ENCODE peak calls at places on chromosomes 11 and 22, in nine cellular contexts. One of them, this sample, is unnamed.

GRCh38 chr11:43358308-43358669 is 431 bp upstream of the TTC17 start:
- DNase-seq in frontal cortex: no peak
- DNase-seq in neural crest cell: no peak
- DNase-seq in SHP77 treated with DMSO at 0.1 percent for 48 hours: no peak
- DNase-seq in stimulated activated CD4-positive, alpha-beta T cell treated with anti-CD3 and anti-CD28 coated beads, Interleukin-2, amount 100 ng/mL, for 48 hours: no peak
- DNase-seq in GM23248: peak
- DNase-seq in activated naive CD4-positive, alpha-beta T cell treated with anti-CD3 and anti-CD28 coated beads, Interleukin-2, amount 50 U/mL, for 16 hours: no peak
- DNase-seq in ascending aorta: no peak
- DNase-seq in central memory CD4-positive, alpha-beta T cell: no peak
- DNase-seq in this sample: no peak

GRCh38 chr11:86722041-86722440 is 49.6 kb upstream of the ME3 start:
- DNase-seq in frontal cortex: no peak
- DNase-seq in neural crest cell: no peak
- DNase-seq in SHP77 treated with DMSO at 0.1 percent for 48 hours: no peak
- DNase-seq in stimulated activated CD4-positive, alpha-beta T cell treated with anti-CD3 and anti-CD28 coated beads, Interleukin-2, amount 100 ng/mL, for 48 hours: no peak
- DNase-seq in GM23248: peak
- DNase-seq in activated naive CD4-positive, alpha-beta T cell treated with anti-CD3 and anti-CD28 coated beads, Interleukin-2, amount 50 U/mL, for 16 hours: no peak
- DNase-seq in ascending aorta: no peak
- DNase-seq in central memory CD4-positive, alpha-beta T cell: no peak
- DNase-seq in this sample: no peak

GRCh38 chr11:110077866-110078325 is 15.3 kb upstream of the ZC3H12C start:
- DNase-seq in frontal cortex: no peak
- DNase-seq in neural crest cell: no peak
- DNase-seq in SHP77 treated with DMSO at 0.1 percent for 48 hours: no peak
- DNase-seq in stimulated activated CD4-positive, alpha-beta T cell treated with anti-CD3 and anti-CD28 coated beads, Interleukin-2, amount 100 ng/mL, for 48 hours: peak
- DNase-seq in GM23248: peak
- DNase-seq in activated naive CD4-positive, alpha-beta T cell treated with anti-CD3 and anti-CD28 coated beads, Interleukin-2, amount 50 U/mL, for 16 hours: no peak
- DNase-seq in ascending aorta: no peak
- DNase-seq in central memory CD4-positive, alpha-beta T cell: no peak
- DNase-seq in this sample: no peak

GRCh38 chr11:26044389-26044788 is 287.5 kb upstream of the ANO3 start:
- DNase-seq in frontal cortex: no peak
- DNase-seq in neural crest cell: no peak
- DNase-seq in SHP77 treated with DMSO at 0.1 percent for 48 hours: no peak
- DNase-seq in stimulated activated CD4-positive, alpha-beta T cell treated with anti-CD3 and anti-CD28 coated beads, Interleukin-2, amount 100 ng/mL, for 48 hours: no peak
- DNase-seq in GM23248: no peak
- DNase-seq in activated naive CD4-positive, alpha-beta T cell treated with anti-CD3 and anti-CD28 coated beads, Interleukin-2, amount 50 U/mL, for 16 hours: no peak
- DNase-seq in ascending aorta: no peak
- DNase-seq in central memory CD4-positive, alpha-beta T cell: no peak
- DNase-seq in this sample: no peak

GRCh38 chr11:75757651-75758050 is 10.9 kb upstream of the DGAT2 start:
- DNase-seq in frontal cortex: no peak
- DNase-seq in neural crest cell: no peak
- DNase-seq in SHP77 treated with DMSO at 0.1 percent for 48 hours: no peak
- DNase-seq in stimulated activated CD4-positive, alpha-beta T cell treated with anti-CD3 and anti-CD28 coated beads, Interleukin-2, amount 100 ng/mL, for 48 hours: no peak
- DNase-seq in GM23248: no peak
- DNase-seq in activated naive CD4-positive, alpha-beta T cell treated with anti-CD3 and anti-CD28 coated beads, Interleukin-2, amount 50 U/mL, for 16 hours: no peak
- DNase-seq in ascending aorta: no peak
- DNase-seq in central memory CD4-positive, alpha-beta T cell: no peak
- DNase-seq in this sample: no peak

GRCh38 chr11:95459268-95460040 is 228.5 kb upstream of the SESN3 start:
- DNase-seq in frontal cortex: no peak
- DNase-seq in neural crest cell: no peak
- DNase-seq in SHP77 treated with DMSO at 0.1 percent for 48 hours: no peak
- DNase-seq in stimulated activated CD4-positive, alpha-beta T cell treated with anti-CD3 and anti-CD28 coated beads, Interleukin-2, amount 100 ng/mL, for 48 hours: no peak
- DNase-seq in GM23248: peak
- DNase-seq in activated naive CD4-positive, alpha-beta T cell treated with anti-CD3 and anti-CD28 coated beads, Interleukin-2, amount 50 U/mL, for 16 hours: no peak
- DNase-seq in ascending aorta: no peak
- DNase-seq in central memory CD4-positive, alpha-beta T cell: no peak
- DNase-seq in this sample: no peak

GRCh38 chr11:117704416-117705150 is 92.4 kb downstream of the DSCAML1 start:
- DNase-seq in frontal cortex: no peak
- DNase-seq in neural crest cell: no peak
- DNase-seq in SHP77 treated with DMSO at 0.1 percent for 48 hours: peak
- DNase-seq in stimulated activated CD4-positive, alpha-beta T cell treated with anti-CD3 and anti-CD28 coated beads, Interleukin-2, amount 100 ng/mL, for 48 hours: no peak
- DNase-seq in GM23248: no peak
- DNase-seq in activated naive CD4-positive, alpha-beta T cell treated with anti-CD3 and anti-CD28 coated beads, Interleukin-2, amount 50 U/mL, for 16 hours: no peak
- DNase-seq in ascending aorta: no peak
- DNase-seq in central memory CD4-positive, alpha-beta T cell: no peak
- DNase-seq in this sample: no peak

GRCh38 chr11:65559951-65560537 is 1.9 kb upstream of the LTBP3 start:
- DNase-seq in frontal cortex: no peak
- DNase-seq in neural crest cell: no peak
- DNase-seq in SHP77 treated with DMSO at 0.1 percent for 48 hours: peak
- DNase-seq in stimulated activated CD4-positive, alpha-beta T cell treated with anti-CD3 and anti-CD28 coated beads, Interleukin-2, amount 100 ng/mL, for 48 hours: no peak
- DNase-seq in GM23248: peak
- DNase-seq in activated naive CD4-positive, alpha-beta T cell treated with anti-CD3 and anti-CD28 coated beads, Interleukin-2, amount 50 U/mL, for 16 hours: no peak
- DNase-seq in ascending aorta: no peak
- DNase-seq in central memory CD4-positive, alpha-beta T cell: no peak
- DNase-seq in this sample: no peak

GRCh38 chr11:17978553-17979287 is 34.1 kb downstream of the SERGEF start:
- DNase-seq in frontal cortex: peak
- DNase-seq in neural crest cell: peak
- DNase-seq in SHP77 treated with DMSO at 0.1 percent for 48 hours: peak
- DNase-seq in stimulated activated CD4-positive, alpha-beta T cell treated with anti-CD3 and anti-CD28 coated beads, Interleukin-2, amount 100 ng/mL, for 48 hours: peak
- DNase-seq in GM23248: peak
- DNase-seq in activated naive CD4-positive, alpha-beta T cell treated with anti-CD3 and anti-CD28 coated beads, Interleukin-2, amount 50 U/mL, for 16 hours: peak
- DNase-seq in ascending aorta: no peak
- DNase-seq in central memory CD4-positive, alpha-beta T cell: no peak
- DNase-seq in this sample: no peak

GRCh38 chr22:44549701-44550100 is 51.7 kb upstream of the RTL6 start:
- DNase-seq in frontal cortex: no peak
- DNase-seq in neural crest cell: no peak
- DNase-seq in SHP77 treated with DMSO at 0.1 percent for 48 hours: no peak
- DNase-seq in stimulated activated CD4-positive, alpha-beta T cell treated with anti-CD3 and anti-CD28 coated beads, Interleukin-2, amount 100 ng/mL, for 48 hours: no peak
- DNase-seq in GM23248: no peak
- DNase-seq in activated naive CD4-positive, alpha-beta T cell treated with anti-CD3 and anti-CD28 coated beads, Interleukin-2, amount 50 U/mL, for 16 hours: no peak
- DNase-seq in ascending aorta: no peak
- DNase-seq in central memory CD4-positive, alpha-beta T cell: no peak
- DNase-seq in this sample: no peak

GRCh38 chr11:704799-705645 is 1.0 kb upstream of the EPS8L2 start:
- DNase-seq in frontal cortex: no peak
- DNase-seq in neural crest cell: no peak
- DNase-seq in SHP77 treated with DMSO at 0.1 percent for 48 hours: no peak
- DNase-seq in stimulated activated CD4-positive, alpha-beta T cell treated with anti-CD3 and anti-CD28 coated beads, Interleukin-2, amount 100 ng/mL, for 48 hours: no peak
- DNase-seq in GM23248: no peak
- DNase-seq in activated naive CD4-positive, alpha-beta T cell treated with anti-CD3 and anti-CD28 coated beads, Interleukin-2, amount 50 U/mL, for 16 hours: no peak
- DNase-seq in ascending aorta: no peak
- DNase-seq in central memory CD4-positive, alpha-beta T cell: no peak
- DNase-seq in this sample: no peak

GRCh38 chr11:14905104-14906033 is 13.3 kb upstream of the CYP2R1 start:
- DNase-seq in frontal cortex: peak
- DNase-seq in neural crest cell: no peak
- DNase-seq in SHP77 treated with DMSO at 0.1 percent for 48 hours: peak
- DNase-seq in stimulated activated CD4-positive, alpha-beta T cell treated with anti-CD3 and anti-CD28 coated beads, Interleukin-2, amount 100 ng/mL, for 48 hours: peak
- DNase-seq in GM23248: peak
- DNase-seq in activated naive CD4-positive, alpha-beta T cell treated with anti-CD3 and anti-CD28 coated beads, Interleukin-2, amount 50 U/mL, for 16 hours: peak
- DNase-seq in ascending aorta: no peak
- DNase-seq in central memory CD4-positive, alpha-beta T cell: peak
- DNase-seq in this sample: peak

GRCh38 chr11:113289341-113290187 is 24.8 kb upstream of the TTC12 start:
- DNase-seq in frontal cortex: peak
- DNase-seq in neural crest cell: peak
- DNase-seq in SHP77 treated with DMSO at 0.1 percent for 48 hours: peak
- DNase-seq in stimulated activated CD4-positive, alpha-beta T cell treated with anti-CD3 and anti-CD28 coated beads, Interleukin-2, amount 100 ng/mL, for 48 hours: peak
- DNase-seq in GM23248: peak
- DNase-seq in activated naive CD4-positive, alpha-beta T cell treated with anti-CD3 and anti-CD28 coated beads, Interleukin-2, amount 50 U/mL, for 16 hours: peak
- DNase-seq in ascending aorta: no peak
- DNase-seq in central memory CD4-positive, alpha-beta T cell: peak
- DNase-seq in this sample: peak

GRCh38 chr11:6219359-6219758 is 14.0 kb downstream of the C11orf42 start:
- DNase-seq in frontal cortex: peak
- DNase-seq in neural crest cell: no peak
- DNase-seq in SHP77 treated with DMSO at 0.1 percent for 48 hours: no peak
- DNase-seq in stimulated activated CD4-positive, alpha-beta T cell treated with anti-CD3 and anti-CD28 coated beads, Interleukin-2, amount 100 ng/mL, for 48 hours: no peak
- DNase-seq in GM23248: peak
- DNase-seq in activated naive CD4-positive, alpha-beta T cell treated with anti-CD3 and anti-CD28 coated beads, Interleukin-2, amount 50 U/mL, for 16 hours: no peak
- DNase-seq in ascending aorta: no peak
- DNase-seq in central memory CD4-positive, alpha-beta T cell: no peak
- DNase-seq in this sample: no peak

GRCh38 chr11:76972051-76972450 is 62.1 kb upstream of the B3GNT6 start:
- DNase-seq in frontal cortex: no peak
- DNase-seq in neural crest cell: no peak
- DNase-seq in SHP77 treated with DMSO at 0.1 percent for 48 hours: no peak
- DNase-seq in stimulated activated CD4-positive, alpha-beta T cell treated with anti-CD3 and anti-CD28 coated beads, Interleukin-2, amount 100 ng/mL, for 48 hours: no peak
- DNase-seq in GM23248: no peak
- DNase-seq in activated naive CD4-positive, alpha-beta T cell treated with anti-CD3 and anti-CD28 coated beads, Interleukin-2, amount 50 U/mL, for 16 hours: no peak
- DNase-seq in ascending aorta: no peak
- DNase-seq in central memory CD4-positive, alpha-beta T cell: no peak
- DNase-seq in this sample: no peak

GRCh38 chr22:38840129-38840528 is 3.7 kb downstream of the NPTXR start:
- DNase-seq in frontal cortex: no peak
- DNase-seq in neural crest cell: no peak
- DNase-seq in SHP77 treated with DMSO at 0.1 percent for 48 hours: no peak
- DNase-seq in stimulated activated CD4-positive, alpha-beta T cell treated with anti-CD3 and anti-CD28 coated beads, Interleukin-2, amount 100 ng/mL, for 48 hours: no peak
- DNase-seq in GM23248: no peak
- DNase-seq in activated naive CD4-positive, alpha-beta T cell treated with anti-CD3 and anti-CD28 coated beads, Interleukin-2, amount 50 U/mL, for 16 hours: no peak
- DNase-seq in ascending aorta: no peak
- DNase-seq in central memory CD4-positive, alpha-beta T cell: no peak
- DNase-seq in this sample: no peak

GRCh38 chr11:79336740-79337517 is 103.9 kb downstream of the TENM4 start:
- DNase-seq in frontal cortex: no peak
- DNase-seq in neural crest cell: no peak
- DNase-seq in SHP77 treated with DMSO at 0.1 percent for 48 hours: no peak
- DNase-seq in stimulated activated CD4-positive, alpha-beta T cell treated with anti-CD3 and anti-CD28 coated beads, Interleukin-2, amount 100 ng/mL, for 48 hours: no peak
- DNase-seq in GM23248: no peak
- DNase-seq in activated naive CD4-positive, alpha-beta T cell treated with anti-CD3 and anti-CD28 coated beads, Interleukin-2, amount 50 U/mL, for 16 hours: no peak
- DNase-seq in ascending aorta: no peak
- DNase-seq in central memory CD4-positive, alpha-beta T cell: no peak
- DNase-seq in this sample: no peak

GRCh38 chr22:32991353-32992115 is 66.6 kb downstream of the SYN3 start:
- DNase-seq in frontal cortex: no peak
- DNase-seq in neural crest cell: no peak
- DNase-seq in SHP77 treated with DMSO at 0.1 percent for 48 hours: no peak
- DNase-seq in stimulated activated CD4-positive, alpha-beta T cell treated with anti-CD3 and anti-CD28 coated beads, Interleukin-2, amount 100 ng/mL, for 48 hours: no peak
- DNase-seq in GM23248: peak
- DNase-seq in activated naive CD4-positive, alpha-beta T cell treated with anti-CD3 and anti-CD28 coated beads, Interleukin-2, amount 50 U/mL, for 16 hours: no peak
- DNase-seq in ascending aorta: no peak
- DNase-seq in central memory CD4-positive, alpha-beta T cell: no peak
- DNase-seq in this sample: no peak

GRCh38 chr11:12547953-12548650 is 126.1 kb upstream of the TEAD1 start:
- DNase-seq in frontal cortex: no peak
- DNase-seq in neural crest cell: no peak
- DNase-seq in SHP77 treated with DMSO at 0.1 percent for 48 hours: no peak
- DNase-seq in stimulated activated CD4-positive, alpha-beta T cell treated with anti-CD3 and anti-CD28 coated beads, Interleukin-2, amount 100 ng/mL, for 48 hours: no peak
- DNase-seq in GM23248: no peak
- DNase-seq in activated naive CD4-positive, alpha-beta T cell treated with anti-CD3 and anti-CD28 coated beads, Interleukin-2, amount 50 U/mL, for 16 hours: no peak
- DNase-seq in ascending aorta: no peak
- DNase-seq in central memory CD4-positive, alpha-beta T cell: no peak
- DNase-seq in this sample: no peak

GRCh38 chr11:11764428-11764803 is 77.4 kb upstream of the USP47 start:
- DNase-seq in frontal cortex: no peak
- DNase-seq in neural crest cell: no peak
- DNase-seq in SHP77 treated with DMSO at 0.1 percent for 48 hours: no peak
- DNase-seq in stimulated activated CD4-positive, alpha-beta T cell treated with anti-CD3 and anti-CD28 coated beads, Interleukin-2, amount 100 ng/mL, for 48 hours: no peak
- DNase-seq in GM23248: no peak
- DNase-seq in activated naive CD4-positive, alpha-beta T cell treated with anti-CD3 and anti-CD28 coated beads, Interleukin-2, amount 50 U/mL, for 16 hours: no peak
- DNase-seq in ascending aorta: no peak
- DNase-seq in central memory CD4-positive, alpha-beta T cell: no peak
- DNase-seq in this sample: no peak

GRCh38 chr11:11592146-11592684 is 29.6 kb downstream of the GALNT18 start:
- DNase-seq in frontal cortex: no peak
- DNase-seq in neural crest cell: no peak
- DNase-seq in SHP77 treated with DMSO at 0.1 percent for 48 hours: no peak
- DNase-seq in stimulated activated CD4-positive, alpha-beta T cell treated with anti-CD3 and anti-CD28 coated beads, Interleukin-2, amount 100 ng/mL, for 48 hours: no peak
- DNase-seq in GM23248: no peak
- DNase-seq in activated naive CD4-positive, alpha-beta T cell treated with anti-CD3 and anti-CD28 coated beads, Interleukin-2, amount 50 U/mL, for 16 hours: no peak
- DNase-seq in ascending aorta: no peak
- DNase-seq in central memory CD4-positive, alpha-beta T cell: no peak
- DNase-seq in this sample: no peak

GRCh38 chr22:30628491-30628890 is 7.1 kb upstream of the SLC35E4 start:
- DNase-seq in frontal cortex: no peak
- DNase-seq in neural crest cell: no peak
- DNase-seq in SHP77 treated with DMSO at 0.1 percent for 48 hours: no peak
- DNase-seq in stimulated activated CD4-positive, alpha-beta T cell treated with anti-CD3 and anti-CD28 coated beads, Interleukin-2, amount 100 ng/mL, for 48 hours: no peak
- DNase-seq in GM23248: no peak
- DNase-seq in activated naive CD4-positive, alpha-beta T cell treated with anti-CD3 and anti-CD28 coated beads, Interleukin-2, amount 50 U/mL, for 16 hours: no peak
- DNase-seq in ascending aorta: no peak
- DNase-seq in central memory CD4-positive, alpha-beta T cell: no peak
- DNase-seq in this sample: no peak

GRCh38 chr22:19875531-19876313 is 21.0 kb upstream of the GNB1L start:
- DNase-seq in frontal cortex: peak
- DNase-seq in neural crest cell: no peak
- DNase-seq in SHP77 treated with DMSO at 0.1 percent for 48 hours: no peak
- DNase-seq in stimulated activated CD4-positive, alpha-beta T cell treated with anti-CD3 and anti-CD28 coated beads, Interleukin-2, amount 100 ng/mL, for 48 hours: no peak
- DNase-seq in GM23248: no peak
- DNase-seq in activated naive CD4-positive, alpha-beta T cell treated with anti-CD3 and anti-CD28 coated beads, Interleukin-2, amount 50 U/mL, for 16 hours: peak
- DNase-seq in ascending aorta: peak
- DNase-seq in central memory CD4-positive, alpha-beta T cell: no peak
- DNase-seq in this sample: peak

GRCh38 chr11:119750056-119750455 is 21.1 kb upstream of the NECTIN1 start:
- DNase-seq in frontal cortex: no peak
- DNase-seq in neural crest cell: no peak
- DNase-seq in SHP77 treated with DMSO at 0.1 percent for 48 hours: no peak
- DNase-seq in stimulated activated CD4-positive, alpha-beta T cell treated with anti-CD3 and anti-CD28 coated beads, Interleukin-2, amount 100 ng/mL, for 48 hours: no peak
- DNase-seq in GM23248: no peak
- DNase-seq in activated naive CD4-positive, alpha-beta T cell treated with anti-CD3 and anti-CD28 coated beads, Interleukin-2, amount 50 U/mL, for 16 hours: no peak
- DNase-seq in ascending aorta: no peak
- DNase-seq in central memory CD4-positive, alpha-beta T cell: no peak
- DNase-seq in this sample: peak

GRCh38 chr11:69201764-69202370 is 46.1 kb downstream of the SMIM38 start:
- DNase-seq in frontal cortex: no peak
- DNase-seq in neural crest cell: no peak
- DNase-seq in SHP77 treated with DMSO at 0.1 percent for 48 hours: no peak
- DNase-seq in stimulated activated CD4-positive, alpha-beta T cell treated with anti-CD3 and anti-CD28 coated beads, Interleukin-2, amount 100 ng/mL, for 48 hours: no peak
- DNase-seq in GM23248: no peak
- DNase-seq in activated naive CD4-positive, alpha-beta T cell treated with anti-CD3 and anti-CD28 coated beads, Interleukin-2, amount 50 U/mL, for 16 hours: no peak
- DNase-seq in ascending aorta: no peak
- DNase-seq in central memory CD4-positive, alpha-beta T cell: no peak
- DNase-seq in this sample: no peak

GRCh38 chr11:31761636-31762035 is 49.5 kb downstream of the PAX6 start:
- DNase-seq in frontal cortex: no peak
- DNase-seq in neural crest cell: no peak
- DNase-seq in SHP77 treated with DMSO at 0.1 percent for 48 hours: no peak
- DNase-seq in stimulated activated CD4-positive, alpha-beta T cell treated with anti-CD3 and anti-CD28 coated beads, Interleukin-2, amount 100 ng/mL, for 48 hours: no peak
- DNase-seq in GM23248: no peak
- DNase-seq in activated naive CD4-positive, alpha-beta T cell treated with anti-CD3 and anti-CD28 coated beads, Interleukin-2, amount 50 U/mL, for 16 hours: no peak
- DNase-seq in ascending aorta: no peak
- DNase-seq in central memory CD4-positive, alpha-beta T cell: no peak
- DNase-seq in this sample: no peak

GRCh38 chr11:66277475-66278391 is at the start of gene CNIH2:
- DNase-seq in frontal cortex: peak
- DNase-seq in neural crest cell: peak
- DNase-seq in SHP77 treated with DMSO at 0.1 percent for 48 hours: no peak
- DNase-seq in stimulated activated CD4-positive, alpha-beta T cell treated with anti-CD3 and anti-CD28 coated beads, Interleukin-2, amount 100 ng/mL, for 48 hours: peak
- DNase-seq in GM23248: peak
- DNase-seq in activated naive CD4-positive, alpha-beta T cell treated with anti-CD3 and anti-CD28 coated beads, Interleukin-2, amount 50 U/mL, for 16 hours: peak
- DNase-seq in ascending aorta: no peak
- DNase-seq in central memory CD4-positive, alpha-beta T cell: peak
- DNase-seq in this sample: no peak

GRCh38 chr11:1303973-1304372 is 5.5 kb downstream of the TOLLIP start:
- DNase-seq in frontal cortex: no peak
- DNase-seq in neural crest cell: no peak
- DNase-seq in SHP77 treated with DMSO at 0.1 percent for 48 hours: no peak
- DNase-seq in stimulated activated CD4-positive, alpha-beta T cell treated with anti-CD3 and anti-CD28 coated beads, Interleukin-2, amount 100 ng/mL, for 48 hours: no peak
- DNase-seq in GM23248: no peak
- DNase-seq in activated naive CD4-positive, alpha-beta T cell treated with anti-CD3 and anti-CD28 coated beads, Interleukin-2, amount 50 U/mL, for 16 hours: no peak
- DNase-seq in ascending aorta: no peak
- DNase-seq in central memory CD4-positive, alpha-beta T cell: no peak
- DNase-seq in this sample: no peak